ENCODE peak calls at places on chromosomes 16 and 17, in six cellular contexts. One of them, this sample, is unnamed.

GRCh38 chr16:64990101-64990500 is 131.8 kb downstream of the CDH11 start:
- DNase-seq in HAP-1: no peak
- DNase-seq in astrocyte of the spinal cord: no peak
- DNase-seq in stimulated activated CD4-positive, alpha-beta T cell treated with anti-CD3 and anti-CD28 coated beads, Interleukin-2, amount 100 ng/mL, for 24 hours: no peak
- DNase-seq in colonic mucosa: no peak
- DNase-seq in Calu3: no peak
- DNase-seq in this sample: no peak

GRCh38 chr17:77324227-77324626 is 183.5 kb downstream of the SEC14L1 start:
- DNase-seq in HAP-1: peak; percentile 5
- DNase-seq in astrocyte of the spinal cord: no peak
- DNase-seq in stimulated activated CD4-positive, alpha-beta T cell treated with anti-CD3 and anti-CD28 coated beads, Interleukin-2, amount 100 ng/mL, for 24 hours: no peak
- DNase-seq in colonic mucosa: peak; percentile 17
- DNase-seq in Calu3: no peak
- DNase-seq in this sample: no peak

GRCh38 chr17:58229384-58229783 is 9.0 kb upstream of the LPO start:
- DNase-seq in HAP-1: no peak
- DNase-seq in astrocyte of the spinal cord: no peak
- DNase-seq in stimulated activated CD4-positive, alpha-beta T cell treated with anti-CD3 and anti-CD28 coated beads, Interleukin-2, amount 100 ng/mL, for 24 hours: no peak
- DNase-seq in colonic mucosa: no peak
- DNase-seq in Calu3: no peak
- DNase-seq in this sample: no peak

GRCh38 chr17:17800504-17801021 is 36.2 kb downstream of the SREBF1 start:
- DNase-seq in HAP-1: no peak
- DNase-seq in astrocyte of the spinal cord: no peak
- DNase-seq in stimulated activated CD4-positive, alpha-beta T cell treated with anti-CD3 and anti-CD28 coated beads, Interleukin-2, amount 100 ng/mL, for 24 hours: no peak
- DNase-seq in colonic mucosa: no peak
- DNase-seq in Calu3: no peak
- DNase-seq in this sample: no peak

GRCh38 chr17:52181842-52182241 is 23.3 kb upstream of the CA10 start:
- DNase-seq in HAP-1: no peak
- DNase-seq in astrocyte of the spinal cord: no peak
- DNase-seq in stimulated activated CD4-positive, alpha-beta T cell treated with anti-CD3 and anti-CD28 coated beads, Interleukin-2, amount 100 ng/mL, for 24 hours: no peak
- DNase-seq in colonic mucosa: no peak
- DNase-seq in Calu3: no peak
- DNase-seq in this sample: no peak

GRCh38 chr17:62627904-62628603 is 584 bp downstream of the MRC2 start:
- DNase-seq in HAP-1: peak; percentile 62
- DNase-seq in astrocyte of the spinal cord: peak; percentile 82
- DNase-seq in stimulated activated CD4-positive, alpha-beta T cell treated with anti-CD3 and anti-CD28 coated beads, Interleukin-2, amount 100 ng/mL, for 24 hours: peak; percentile 51
- DNase-seq in colonic mucosa: peak; percentile 39
- DNase-seq in Calu3: peak; percentile 3
- DNase-seq in this sample: peak; percentile 61

GRCh38 chr17:60902399-60902798 is 224.7 kb downstream of the BCAS3 start:
- DNase-seq in HAP-1: no peak
- DNase-seq in astrocyte of the spinal cord: no peak
- DNase-seq in stimulated activated CD4-positive, alpha-beta T cell treated with anti-CD3 and anti-CD28 coated beads, Interleukin-2, amount 100 ng/mL, for 24 hours: no peak
- DNase-seq in colonic mucosa: no peak
- DNase-seq in Calu3: no peak
- DNase-seq in this sample: no peak

GRCh38 chr17:78725448-78726021 is 56.5 kb downstream of the CYTH1 start:
- DNase-seq in HAP-1: no peak
- DNase-seq in astrocyte of the spinal cord: no peak
- DNase-seq in stimulated activated CD4-positive, alpha-beta T cell treated with anti-CD3 and anti-CD28 coated beads, Interleukin-2, amount 100 ng/mL, for 24 hours: no peak
- DNase-seq in colonic mucosa: no peak
- DNase-seq in Calu3: no peak
- DNase-seq in this sample: no peak

GRCh38 chr16:75648265-75649076 is 898 bp downstream of the TERF2IP start:
- DNase-seq in HAP-1: peak; percentile 89
- DNase-seq in astrocyte of the spinal cord: peak; percentile 76
- DNase-seq in stimulated activated CD4-positive, alpha-beta T cell treated with anti-CD3 and anti-CD28 coated beads, Interleukin-2, amount 100 ng/mL, for 24 hours: peak; percentile 89
- DNase-seq in colonic mucosa: peak; percentile 92
- DNase-seq in Calu3: peak; percentile 86
- DNase-seq in this sample: peak; percentile 87

GRCh38 chr16:47045459-47045858 is 72.0 kb upstream of the DNAJA2 start:
- DNase-seq in HAP-1: no peak
- DNase-seq in astrocyte of the spinal cord: no peak
- DNase-seq in stimulated activated CD4-positive, alpha-beta T cell treated with anti-CD3 and anti-CD28 coated beads, Interleukin-2, amount 100 ng/mL, for 24 hours: no peak
- DNase-seq in colonic mucosa: no peak
- DNase-seq in Calu3: no peak
- DNase-seq in this sample: no peak

GRCh38 chr16:67170168-67170947 is at the start of gene NOL3:
- DNase-seq in HAP-1: peak; percentile 92
- DNase-seq in astrocyte of the spinal cord: peak; percentile 86
- DNase-seq in stimulated activated CD4-positive, alpha-beta T cell treated with anti-CD3 and anti-CD28 coated beads, Interleukin-2, amount 100 ng/mL, for 24 hours: peak; percentile 43
- DNase-seq in colonic mucosa: peak; percentile 89
- DNase-seq in Calu3: peak; percentile 81
- DNase-seq in this sample: no peak

GRCh38 chr17:52036416-52036815 is 122.1 kb downstream of the CA10 start:
- DNase-seq in HAP-1: no peak
- DNase-seq in astrocyte of the spinal cord: no peak
- DNase-seq in stimulated activated CD4-positive, alpha-beta T cell treated with anti-CD3 and anti-CD28 coated beads, Interleukin-2, amount 100 ng/mL, for 24 hours: no peak
- DNase-seq in colonic mucosa: no peak
- DNase-seq in Calu3: no peak
- DNase-seq in this sample: no peak

GRCh38 chr17:39751016-39751543 is 13.3 kb downstream of the GRB7 start:
- DNase-seq in HAP-1: no peak
- DNase-seq in astrocyte of the spinal cord: no peak
- DNase-seq in stimulated activated CD4-positive, alpha-beta T cell treated with anti-CD3 and anti-CD28 coated beads, Interleukin-2, amount 100 ng/mL, for 24 hours: no peak
- DNase-seq in colonic mucosa: no peak
- DNase-seq in Calu3: peak; percentile 89
- DNase-seq in this sample: no peak

GRCh38 chr17:51217946-51218345 is 41.9 kb downstream of the MBTD1 start:
- DNase-seq in HAP-1: no peak
- DNase-seq in astrocyte of the spinal cord: no peak
- DNase-seq in stimulated activated CD4-positive, alpha-beta T cell treated with anti-CD3 and anti-CD28 coated beads, Interleukin-2, amount 100 ng/mL, for 24 hours: no peak
- DNase-seq in colonic mucosa: no peak
- DNase-seq in Calu3: no peak
- DNase-seq in this sample: no peak

GRCh38 chr17:72646176-72646575 is 446.3 kb downstream of the SLC39A11 start:
- DNase-seq in HAP-1: no peak
- DNase-seq in astrocyte of the spinal cord: no peak
- DNase-seq in stimulated activated CD4-positive, alpha-beta T cell treated with anti-CD3 and anti-CD28 coated beads, Interleukin-2, amount 100 ng/mL, for 24 hours: no peak
- DNase-seq in colonic mucosa: no peak
- DNase-seq in Calu3: no peak
- DNase-seq in this sample: no peak

GRCh38 chr16:1781758-1782407 is 488 bp downstream of the SPSB3 start:
- DNase-seq in HAP-1: no peak
- DNase-seq in astrocyte of the spinal cord: no peak
- DNase-seq in stimulated activated CD4-positive, alpha-beta T cell treated with anti-CD3 and anti-CD28 coated beads, Interleukin-2, amount 100 ng/mL, for 24 hours: peak; percentile 40
- DNase-seq in colonic mucosa: peak; percentile 45
- DNase-seq in Calu3: peak; percentile 59
- DNase-seq in this sample: peak; percentile 49

GRCh38 chr17:2964370-2964769 is 99.0 kb downstream of the OR1D5 start:
- DNase-seq in HAP-1: no peak
- DNase-seq in astrocyte of the spinal cord: no peak
- DNase-seq in stimulated activated CD4-positive, alpha-beta T cell treated with anti-CD3 and anti-CD28 coated beads, Interleukin-2, amount 100 ng/mL, for 24 hours: no peak
- DNase-seq in colonic mucosa: no peak
- DNase-seq in Calu3: no peak
- DNase-seq in this sample: no peak

GRCh38 chr17:67980456-67980855 is 15.8 kb downstream of the C17orf58 start:
- DNase-seq in HAP-1: no peak
- DNase-seq in astrocyte of the spinal cord: no peak
- DNase-seq in stimulated activated CD4-positive, alpha-beta T cell treated with anti-CD3 and anti-CD28 coated beads, Interleukin-2, amount 100 ng/mL, for 24 hours: no peak
- DNase-seq in colonic mucosa: peak; percentile 15
- DNase-seq in Calu3: no peak
- DNase-seq in this sample: no peak

GRCh38 chr16:14309001-14309886 is 238.1 kb downstream of the MRTFB start:
- DNase-seq in HAP-1: no peak
- DNase-seq in astrocyte of the spinal cord: no peak
- DNase-seq in stimulated activated CD4-positive, alpha-beta T cell treated with anti-CD3 and anti-CD28 coated beads, Interleukin-2, amount 100 ng/mL, for 24 hours: peak; percentile 24
- DNase-seq in colonic mucosa: no peak
- DNase-seq in Calu3: peak; percentile 48
- DNase-seq in this sample: peak; percentile 44

GRCh38 chr17:64982139-64982802 is 63.0 kb upstream of the LRRC37A3 start:
- DNase-seq in HAP-1: no peak
- DNase-seq in astrocyte of the spinal cord: no peak
- DNase-seq in stimulated activated CD4-positive, alpha-beta T cell treated with anti-CD3 and anti-CD28 coated beads, Interleukin-2, amount 100 ng/mL, for 24 hours: no peak
- DNase-seq in colonic mucosa: no peak
- DNase-seq in Calu3: no peak
- DNase-seq in this sample: no peak

GRCh38 chr17:77497578-77497934 is 356.8 kb downstream of the SEC14L1 start:
- DNase-seq in HAP-1: no peak
- DNase-seq in astrocyte of the spinal cord: no peak
- DNase-seq in stimulated activated CD4-positive, alpha-beta T cell treated with anti-CD3 and anti-CD28 coated beads, Interleukin-2, amount 100 ng/mL, for 24 hours: no peak
- DNase-seq in colonic mucosa: no peak
- DNase-seq in Calu3: no peak
- DNase-seq in this sample: peak; percentile 8

GRCh38 chr17:50953831-50954601 is 87.9 kb upstream of the TOB1 start:
- DNase-seq in HAP-1: peak; percentile 74
- DNase-seq in astrocyte of the spinal cord: peak; percentile 78
- DNase-seq in stimulated activated CD4-positive, alpha-beta T cell treated with anti-CD3 and anti-CD28 coated beads, Interleukin-2, amount 100 ng/mL, for 24 hours: no peak
- DNase-seq in colonic mucosa: no peak
- DNase-seq in Calu3: no peak
- DNase-seq in this sample: no peak

GRCh38 chr17:4480929-4481898 is 17.5 kb upstream of the SPNS2 start:
- DNase-seq in HAP-1: no peak
- DNase-seq in astrocyte of the spinal cord: no peak
- DNase-seq in stimulated activated CD4-positive, alpha-beta T cell treated with anti-CD3 and anti-CD28 coated beads, Interleukin-2, amount 100 ng/mL, for 24 hours: peak; percentile 44
- DNase-seq in colonic mucosa: peak; percentile 90
- DNase-seq in Calu3: no peak
- DNase-seq in this sample: peak; percentile 42

GRCh38 chr17:49519781-49520180 is 24.7 kb downstream of the NGFR start:
- DNase-seq in HAP-1: no peak
- DNase-seq in astrocyte of the spinal cord: no peak
- DNase-seq in stimulated activated CD4-positive, alpha-beta T cell treated with anti-CD3 and anti-CD28 coated beads, Interleukin-2, amount 100 ng/mL, for 24 hours: no peak
- DNase-seq in colonic mucosa: no peak
- DNase-seq in Calu3: no peak
- DNase-seq in this sample: no peak